ENCODE peak calls at places on chromosomes 6 and 20, in four cellular contexts. C, X, L and I are unnamed samples.

GRCh38 chr6:13924146-13924948 is 405 bp upstream of the RNF182 start:
- DNase-seq in C (peak; percentile 57), X (peak; percentile 32), L (peak; percentile 40), I (peak; percentile 35)

GRCh38 chr20:35515949-35516645 is 13.4 kb downstream of the C20orf173 start:
- DNase-seq in C (no peak), X (peak; percentile 81), L (no peak), I (peak; percentile 5)

GRCh38 chr20:54577637-54578036 is 102.2 kb downstream of the DOK5 start:
- DNase-seq in C (no peak), X (no peak), L (no peak), I (no peak)

GRCh38 chr20:48012401-48012974 is 227.2 kb upstream of the SULF2 start:
- DNase-seq in C (no peak), X (no peak), L (no peak), I (no peak)

GRCh38 chr6:42363906-42364859 is 87.5 kb downstream of the TRERF1 start:
- DNase-seq in C (no peak), X (no peak), L (no peak), I (no peak)

GRCh38 chr6:42555477-42556457 is 8.1 kb upstream of the UBR2 start:
- DNase-seq in C (no peak), X (peak; percentile 43), L (no peak), I (no peak)

GRCh38 chr6:159493888-159494632 is 199.0 kb downstream of the SOD2 start:
- DNase-seq in C (no peak), X (no peak), L (no peak), I (no peak)

GRCh38 chr20:1696521-1697209 is 39.1 kb upstream of the SIRPG start:
- DNase-seq in C (no peak), X (no peak), L (no peak), I (no peak)

GRCh38 chr6:118750143-118750542 is 98.8 kb upstream of the CEP85L start:
- DNase-seq in C (no peak), X (no peak), L (no peak), I (no peak)

GRCh38 chr20:57388953-57389694 is 2.1 kb upstream of the RBM38 start:
- DNase-seq in C (peak; percentile 90), X (peak; percentile 22), L (peak; percentile 81), I (peak; percentile 89)

GRCh38 chr6:36745836-36746235 is 48.2 kb downstream of the RAB44 start:
- DNase-seq in C (no peak), X (no peak), L (no peak), I (no peak)

GRCh38 chr6:134714679-134715078 is 235.2 kb downstream of the ALDH8A1 start:
- DNase-seq in C (peak; percentile 89), X (peak; percentile 37), L (no peak), I (no peak)

GRCh38 chr20:43538855-43539700 is 19.7 kb upstream of the SGK2 start:
- DNase-seq in C (no peak), X (no peak), L (peak; percentile 79), I (peak; percentile 83)

GRCh38 chr6:170260686-170261085 is 30.2 kb downstream of the DLL1 start:
- DNase-seq in C (no peak), X (no peak), L (no peak), I (no peak)

GRCh38 chr20:58054744-58055373 is 173.6 kb downstream of the ANKRD60 start:
- DNase-seq in C (no peak), X (no peak), L (no peak), I (no peak)

GRCh38 chr20:44658810-44659209 is 7.3 kb upstream of the ADA start:
- DNase-seq in C (no peak), X (no peak), L (no peak), I (no peak)

GRCh38 chr20:35467339-35468224 is 12.2 kb downstream of the CEP250 start:
- DNase-seq in C (no peak), X (peak; percentile 68), L (no peak), I (no peak)

GRCh38 chr6:22785036-22785435 is 215.7 kb downstream of the HDGFL1 start:
- DNase-seq in C (no peak), X (no peak), L (no peak), I (no peak)

GRCh38 chr20:21522479-21523397 is 8.9 kb upstream of the NKX2-2 start:
- DNase-seq in C (no peak), X (no peak), L (no peak), I (no peak)

GRCh38 chr6:158564243-158565121 is 4.6 kb downstream of the TMEM181 start:
- DNase-seq in C (no peak), X (no peak), L (no peak), I (peak; percentile 40)

GRCh38 chr6:108742041-108742440 is 106.2 kb upstream of the ARMC2 start:
- DNase-seq in C (no peak), X (no peak), L (no peak), I (no peak)

GRCh38 chr6:3471286-3471685 is 14.4 kb upstream of the SLC22A23 start:
- DNase-seq in C (no peak), X (no peak), L (no peak), I (no peak)

GRCh38 chr6:45864651-45865050 is 151.0 kb downstream of the CLIC5 start:
- DNase-seq in C (no peak), X (no peak), L (no peak), I (no peak)

GRCh38 chr6:138722425-138723371 is 50.9 kb upstream of the CCDC28A start:
- DNase-seq in C (no peak), X (peak; percentile 42), L (no peak), I (no peak)

GRCh38 chr6:74222768-74223321 is 526.8 kb downstream of the CD109 start:
- DNase-seq in C (no peak), X (no peak), L (no peak), I (no peak)

GRCh38 chr6:133247581-133247980 is 6.4 kb downstream of the EYA4 start:
- DNase-seq in C (no peak), X (no peak), L (no peak), I (no peak)